ENCODE peak calls at places on chromosome X, in eight cellular contexts. One of them, this sample, is unnamed.

GRCh38 chrX:104833401-104833800 is 267.4 kb downstream of the IL1RAPL2 start:
- DNase-seq in transverse colon: no peak
- DNase-seq in AG04449: no peak
- DNase-seq in LNCaP clone FGC: no peak
- DNase-seq in ovary: no peak
- DNase-seq in brain microvascular endothelial cell: no peak
- DNase-seq in upper lobe of right lung: no peak
- DNase-seq in type B pancreatic cell: no peak
- DNase-seq in this sample: no peak

GRCh38 chrX:1072637-1073377 is 139.6 kb downstream of the CRLF2 start:
- DNase-seq in type B pancreatic cell: no peak
- DNase-seq in brain microvascular endothelial cell: no peak
- DNase-seq in ovary: no peak
- DNase-seq in transverse colon: no peak
- DNase-seq in LNCaP clone FGC: no peak
- DNase-seq in upper lobe of right lung: peak
- DNase-seq in AG04449: no peak
- DNase-seq in this sample: no peak

GRCh38 chrX:69060631-69061408 is 104.4 kb downstream of the PJA1 start:
- DNase-seq in ovary: peak
- DNase-seq in brain microvascular endothelial cell: no peak
- DNase-seq in transverse colon: peak
- DNase-seq in type B pancreatic cell: peak
- DNase-seq in LNCaP clone FGC: no peak
- DNase-seq in AG04449: no peak
- DNase-seq in upper lobe of right lung: no peak
- DNase-seq in this sample: peak

GRCh38 chrX:15334561-15334960 is 762 bp downstream of the PIGA start:
- DNase-seq in AG04449: no peak
- DNase-seq in ovary: no peak
- DNase-seq in upper lobe of right lung: no peak
- DNase-seq in LNCaP clone FGC: peak
- DNase-seq in transverse colon: no peak
- DNase-seq in brain microvascular endothelial cell: peak
- DNase-seq in type B pancreatic cell: no peak
- DNase-seq in this sample: no peak

GRCh38 chrX:46791927-46792825 is 33.3 kb upstream of the SLC9A7 start:
- DNase-seq in LNCaP clone FGC: peak
- DNase-seq in type B pancreatic cell: no peak
- DNase-seq in ovary: no peak
- DNase-seq in upper lobe of right lung: no peak
- DNase-seq in brain microvascular endothelial cell: peak
- DNase-seq in AG04449: peak
- DNase-seq in transverse colon: no peak
- DNase-seq in this sample: no peak

GRCh38 chrX:101385795-101386541 is at the start of gene BTK:
- DNase-seq in transverse colon: peak
- DNase-seq in brain microvascular endothelial cell: no peak
- DNase-seq in LNCaP clone FGC: no peak
- DNase-seq in ovary: no peak
- DNase-seq in type B pancreatic cell: no peak
- DNase-seq in upper lobe of right lung: no peak
- DNase-seq in AG04449: no peak
- DNase-seq in this sample: no peak

GRCh38 chrX:151852294-151852693 is 60.4 kb upstream of the MAGEA4 start:
- DNase-seq in LNCaP clone FGC: no peak
- DNase-seq in brain microvascular endothelial cell: no peak
- DNase-seq in type B pancreatic cell: no peak
- DNase-seq in transverse colon: no peak
- DNase-seq in upper lobe of right lung: no peak
- DNase-seq in AG04449: no peak
- DNase-seq in ovary: no peak
- DNase-seq in this sample: no peak

GRCh38 chrX:154483325-154483724 is 3.1 kb downstream of the UBL4A start:
- DNase-seq in type B pancreatic cell: no peak
- DNase-seq in LNCaP clone FGC: no peak
- DNase-seq in ovary: no peak
- DNase-seq in AG04449: no peak
- DNase-seq in transverse colon: no peak
- DNase-seq in brain microvascular endothelial cell: no peak
- DNase-seq in upper lobe of right lung: no peak
- DNase-seq in this sample: no peak

GRCh38 chrX:111581086-111581485 is 69.6 kb downstream of the SERTM2 start:
- DNase-seq in transverse colon: no peak
- DNase-seq in LNCaP clone FGC: no peak
- DNase-seq in AG04449: no peak
- DNase-seq in upper lobe of right lung: no peak
- DNase-seq in type B pancreatic cell: no peak
- DNase-seq in ovary: no peak
- DNase-seq in brain microvascular endothelial cell: no peak
- DNase-seq in this sample: no peak

GRCh38 chrX:18707442-18708049 is at the start of gene PPEF1:
- DNase-seq in AG04449: no peak
- DNase-seq in ovary: no peak
- DNase-seq in type B pancreatic cell: no peak
- DNase-seq in upper lobe of right lung: no peak
- DNase-seq in transverse colon: no peak
- DNase-seq in LNCaP clone FGC: no peak
- DNase-seq in brain microvascular endothelial cell: no peak
- DNase-seq in this sample: no peak

GRCh38 chrX:100090931-100091330 is 319.1 kb downstream of the PCDH19 start:
- DNase-seq in upper lobe of right lung: no peak
- DNase-seq in AG04449: peak
- DNase-seq in LNCaP clone FGC: no peak
- DNase-seq in brain microvascular endothelial cell: no peak
- DNase-seq in type B pancreatic cell: no peak
- DNase-seq in transverse colon: no peak
- DNase-seq in ovary: no peak
- DNase-seq in this sample: no peak

GRCh38 chrX:140526138-140526537 is 21.3 kb upstream of the SOX3 start:
- DNase-seq in ovary: no peak
- DNase-seq in AG04449: no peak
- DNase-seq in LNCaP clone FGC: no peak
- DNase-seq in type B pancreatic cell: no peak
- DNase-seq in brain microvascular endothelial cell: no peak
- DNase-seq in upper lobe of right lung: no peak
- DNase-seq in transverse colon: no peak
- DNase-seq in this sample: no peak

GRCh38 chrX:480861-481417 is 94.2 kb upstream of the PPP2R3B start:
- DNase-seq in upper lobe of right lung: peak
- DNase-seq in LNCaP clone FGC: no peak
- DNase-seq in brain microvascular endothelial cell: no peak
- DNase-seq in AG04449: no peak
- DNase-seq in type B pancreatic cell: no peak
- DNase-seq in ovary: no peak
- DNase-seq in transverse colon: no peak
- DNase-seq in this sample: no peak

GRCh38 chrX:49838374-49838773 is 9.3 kb downstream of the PAGE4 start:
- DNase-seq in transverse colon: peak
- DNase-seq in AG04449: no peak
- DNase-seq in brain microvascular endothelial cell: peak
- DNase-seq in LNCaP clone FGC: no peak
- DNase-seq in type B pancreatic cell: no peak
- DNase-seq in upper lobe of right lung: no peak
- DNase-seq in ovary: no peak
- DNase-seq in this sample: no peak

GRCh38 chrX:9482408-9482807 is 17.6 kb downstream of the TBL1X start:
- DNase-seq in type B pancreatic cell: no peak
- DNase-seq in AG04449: no peak
- DNase-seq in ovary: no peak
- DNase-seq in upper lobe of right lung: no peak
- DNase-seq in LNCaP clone FGC: no peak
- DNase-seq in transverse colon: no peak
- DNase-seq in brain microvascular endothelial cell: no peak
- DNase-seq in this sample: no peak

GRCh38 chrX:1466232-1466661 is 13.5 kb upstream of the ASMTL start:
- DNase-seq in type B pancreatic cell: peak
- DNase-seq in ovary: no peak
- DNase-seq in LNCaP clone FGC: no peak
- DNase-seq in upper lobe of right lung: peak
- DNase-seq in transverse colon: no peak
- DNase-seq in brain microvascular endothelial cell: no peak
- DNase-seq in AG04449: no peak
- DNase-seq in this sample: peak

GRCh38 chrX:46574337-46574940 is 874 bp downstream of the CHST7 start:
- DNase-seq in LNCaP clone FGC: no peak
- DNase-seq in transverse colon: no peak
- DNase-seq in AG04449: no peak
- DNase-seq in ovary: peak
- DNase-seq in type B pancreatic cell: peak
- DNase-seq in upper lobe of right lung: no peak
- DNase-seq in brain microvascular endothelial cell: no peak
- DNase-seq in this sample: peak

GRCh38 chrX:103513067-103513466 is 6.2 kb downstream of the RAB40A start:
- DNase-seq in ovary: no peak
- DNase-seq in upper lobe of right lung: no peak
- DNase-seq in LNCaP clone FGC: no peak
- DNase-seq in type B pancreatic cell: no peak
- DNase-seq in AG04449: no peak
- DNase-seq in brain microvascular endothelial cell: no peak
- DNase-seq in transverse colon: no peak
- DNase-seq in this sample: no peak

GRCh38 chrX:155544886-155545285 is 67.9 kb downstream of the TMLHE start:
- DNase-seq in transverse colon: no peak
- DNase-seq in ovary: no peak
- DNase-seq in LNCaP clone FGC: no peak
- DNase-seq in AG04449: no peak
- DNase-seq in brain microvascular endothelial cell: peak
- DNase-seq in upper lobe of right lung: no peak
- DNase-seq in type B pancreatic cell: no peak
- DNase-seq in this sample: no peak

GRCh38 chrX:13094374-13094773 is 50.0 kb upstream of the FAM9C start:
- DNase-seq in LNCaP clone FGC: no peak
- DNase-seq in AG04449: no peak
- DNase-seq in ovary: no peak
- DNase-seq in upper lobe of right lung: no peak
- DNase-seq in transverse colon: no peak
- DNase-seq in type B pancreatic cell: no peak
- DNase-seq in brain microvascular endothelial cell: no peak
- DNase-seq in this sample: no peak

GRCh38 chrX:13090261-13091110 is 46.1 kb upstream of the FAM9C start:
- DNase-seq in upper lobe of right lung: no peak
- DNase-seq in type B pancreatic cell: no peak
- DNase-seq in brain microvascular endothelial cell: no peak
- DNase-seq in transverse colon: no peak
- DNase-seq in AG04449: no peak
- DNase-seq in LNCaP clone FGC: no peak
- DNase-seq in ovary: no peak
- DNase-seq in this sample: no peak

GRCh38 chrX:13091111-13091765 is 46.8 kb upstream of the FAM9C start:
- DNase-seq in type B pancreatic cell: no peak
- DNase-seq in upper lobe of right lung: no peak
- DNase-seq in transverse colon: no peak
- DNase-seq in AG04449: no peak
- DNase-seq in brain microvascular endothelial cell: no peak
- DNase-seq in LNCaP clone FGC: no peak
- DNase-seq in ovary: no peak
- DNase-seq in this sample: no peak

GRCh38 chrX:13093489-13094140 is 49.2 kb upstream of the FAM9C start:
- DNase-seq in upper lobe of right lung: no peak
- DNase-seq in ovary: no peak
- DNase-seq in LNCaP clone FGC: no peak
- DNase-seq in AG04449: no peak
- DNase-seq in type B pancreatic cell: no peak
- DNase-seq in brain microvascular endothelial cell: no peak
- DNase-seq in transverse colon: no peak
- DNase-seq in this sample: no peak

GRCh38 chrX:13092455-13092941 is 48.1 kb upstream of the FAM9C start:
- DNase-seq in LNCaP clone FGC: no peak
- DNase-seq in AG04449: no peak
- DNase-seq in transverse colon: peak
- DNase-seq in type B pancreatic cell: no peak
- DNase-seq in brain microvascular endothelial cell: no peak
- DNase-seq in ovary: no peak
- DNase-seq in upper lobe of right lung: peak
- DNase-seq in this sample: no peak
- TF ChIP-seq CTCF in LNCaP clone FGC: no peak
- TF ChIP-seq CTCF in AG04449: no peak
- TF ChIP-seq CTCF in transverse colon: peak
- TF ChIP-seq CTCF in type B pancreatic cell: no peak
- TF ChIP-seq CTCF in brain microvascular endothelial cell: no peak
- TF ChIP-seq CTCF in ovary: no peak
- TF ChIP-seq CTCF in upper lobe of right lung: no peak
- TF ChIP-seq CTCF in this sample: no peak

GRCh38 chrX:8010105-8010504 is 82.9 kb upstream of the PNPLA4 start:
- DNase-seq in AG04449: no peak
- DNase-seq in upper lobe of right lung: no peak
- DNase-seq in brain microvascular endothelial cell: no peak
- DNase-seq in transverse colon: no peak
- DNase-seq in type B pancreatic cell: no peak
- DNase-seq in ovary: no peak
- DNase-seq in LNCaP clone FGC: no peak
- DNase-seq in this sample: no peak
- TF ChIP-seq CTCF in AG04449: no peak
- TF ChIP-seq CTCF in upper lobe of right lung: no peak
- TF ChIP-seq CTCF in brain microvascular endothelial cell: peak
- TF ChIP-seq CTCF in transverse colon: no peak
- TF ChIP-seq CTCF in type B pancreatic cell: peak
- TF ChIP-seq CTCF in ovary: no peak
- TF ChIP-seq CTCF in LNCaP clone FGC: no peak
- TF ChIP-seq CTCF in this sample: peak

DNA sequence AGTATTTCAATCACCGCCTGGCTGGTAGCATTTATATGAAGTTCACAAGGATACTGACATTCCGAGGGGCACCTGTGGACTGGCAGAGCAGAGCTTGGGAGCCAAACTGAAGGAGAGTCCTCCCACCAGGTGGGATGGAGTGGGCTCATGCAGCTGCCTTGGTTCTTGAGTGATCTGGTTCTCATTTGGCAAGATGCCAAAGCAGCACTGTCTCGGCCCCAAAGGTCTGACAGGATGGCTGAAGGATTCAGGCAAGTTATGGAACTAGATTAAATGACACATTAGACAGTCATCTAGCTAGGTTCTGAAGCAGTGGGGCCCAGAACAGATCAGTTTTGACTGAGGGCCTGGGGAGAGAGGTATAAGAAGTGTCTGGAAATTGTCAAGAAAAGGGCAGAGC is 3.2 kb downstream of the FGF16 start:
- DNase-seq in LNCaP clone FGC: no peak
- DNase-seq in ovary: no peak
- DNase-seq in AG04449: no peak
- DNase-seq in type B pancreatic cell: no peak
- DNase-seq in transverse colon: no peak
- DNase-seq in brain microvascular endothelial cell: no peak
- DNase-seq in upper lobe of right lung: no peak
- DNase-seq in this sample: no peak
- TF ChIP-seq CTCF in LNCaP clone FGC: no peak
- TF ChIP-seq CTCF in ovary: no peak
- TF ChIP-seq CTCF in AG04449: no peak
- TF ChIP-seq CTCF in type B pancreatic cell: no peak
- TF ChIP-seq CTCF in transverse colon: no peak
- TF ChIP-seq CTCF in brain microvascular endothelial cell: no peak
- TF ChIP-seq CTCF in upper lobe of right lung: no peak
- TF ChIP-seq CTCF in this sample: no peak

DNA sequence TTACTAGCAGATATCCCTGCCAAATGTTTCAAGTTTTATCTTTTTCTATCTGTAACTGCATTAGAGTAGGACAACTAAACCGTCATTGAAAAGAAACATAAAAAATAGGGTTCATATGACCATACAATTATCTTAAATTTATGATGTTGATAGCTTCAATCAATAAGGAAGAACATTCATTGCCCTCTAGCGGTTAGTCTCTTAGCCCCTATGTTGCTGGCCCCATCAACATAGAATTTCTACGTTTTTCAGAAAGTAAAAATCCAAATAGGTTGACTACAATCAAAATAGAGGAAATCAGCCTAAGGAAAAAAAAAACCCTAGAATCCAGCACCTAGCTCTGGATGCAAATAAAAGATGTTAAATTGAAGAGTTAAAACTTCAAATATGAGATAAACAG is 225.1 kb upstream of the ITM2A start:
- DNase-seq in LNCaP clone FGC: no peak
- DNase-seq in transverse colon: no peak
- DNase-seq in type B pancreatic cell: no peak
- DNase-seq in upper lobe of right lung: no peak
- DNase-seq in brain microvascular endothelial cell: no peak
- DNase-seq in AG04449: no peak
- DNase-seq in ovary: no peak
- DNase-seq in this sample: no peak
- TF ChIP-seq CTCF in LNCaP clone FGC: peak
- TF ChIP-seq CTCF in transverse colon: no peak
- TF ChIP-seq CTCF in type B pancreatic cell: peak
- TF ChIP-seq CTCF in upper lobe of right lung: no peak
- TF ChIP-seq CTCF in brain microvascular endothelial cell: no peak
- TF ChIP-seq CTCF in AG04449: no peak
- TF ChIP-seq CTCF in ovary: no peak
- TF ChIP-seq CTCF in this sample: peak